ENCODE peak calls at places on chromosomes 1 and 21, in six cellular contexts. D is hepatocyte, O is OCI-LY7, X is transverse colon, T is lower lobe of right lung, Q is upper lobe of right lung. I is an unnamed sample. For H3K4me1, the result is how much of the 10 kb centered on the place peaks cover.

GRCh38 chr1:245205396-245205795 is 50.6 kb downstream of the KIF26B start:
- DNase-seq in T (no peak), Q (no peak), X (no peak), D (no peak), O (no peak), I (no peak)

GRCh38 chr1:95168638-95169411 is 51.7 kb downstream of the TLCD4 start:
- DNase-seq in T (no peak), D (peak), Q (no peak), X (no peak), O (no peak), I (no peak)

GRCh38 chr1:113783254-113784103 is 24.2 kb upstream of the PHTF1 start:
- DNase-seq in O (peak), T (no peak), Q (no peak), D (no peak), X (peak), I (no peak)

GRCh38 chr1:184665329-184665728 is 89.3 kb downstream of the EDEM3 start:
- DNase-seq in O (no peak), D (no peak), T (no peak), X (no peak), Q (no peak), I (no peak)

GRCh38 chr1:67077593-67077992 is 23.6 kb upstream of the SLC35D1 start:
- DNase-seq in Q (no peak), T (no peak), O (no peak), D (no peak), X (no peak), I (no peak)

GRCh38 chr1:94986783-94987182 is 59.9 kb upstream of the CNN3 start:
- DNase-seq in D (no peak), X (no peak), T (no peak), Q (no peak), O (no peak), I (no peak)

GRCh38 chr1:115185351-115185750 is 96.0 kb upstream of the TSPAN2 start:
- DNase-seq in X (no peak), O (no peak), T (no peak), Q (no peak), D (no peak), I (no peak)

GRCh38 chr1:100292711-100293110 is 26.7 kb downstream of the RTCA start:
- DNase-seq in O (no peak), Q (no peak), T (no peak), D (no peak), X (no peak), I (no peak)

GRCh38 chr1:190226006-190226405 is 251.7 kb downstream of the BRINP3 start:
- DNase-seq in T (no peak), O (no peak), D (no peak), X (no peak), Q (no peak), I (no peak)

GRCh38 chr1:112431038-112431437 is 35.0 kb downstream of the CTTNBP2NL start:
- DNase-seq in O (no peak), D (no peak), X (no peak), T (no peak), Q (no peak), I (no peak)

GRCh38 chr21:36330904-36331303 is 10.9 kb downstream of the MORC3 start:
- DNase-seq in Q (no peak), T (no peak), D (peak), O (peak), X (peak), I (no peak)

GRCh38 chr21:39121600-39122355 is 61.5 kb downstream of the PSMG1 start:
- DNase-seq in Q (no peak), X (no peak), D (no peak), T (no peak), O (no peak), I (no peak)

GRCh38 chr1:84772428-84772943 is 82.2 kb upstream of the SSX2IP start:
- DNase-seq in T (peak), Q (no peak), O (peak), X (peak), D (peak), I (peak)

GRCh38 chr1:154959448-154959825 is 2.1 kb downstream of the PYGO2 start:
- DNase-seq in O (no peak), X (no peak), D (no peak), T (no peak), Q (no peak), I (no peak)

GRCh38 chr1:27005166-27005530 is 7.5 kb downstream of the TENT5B start:
- DNase-seq in O (no peak), T (no peak), D (no peak), Q (no peak), X (no peak), I (no peak)

GRCh38 chr1:2483970-2484369 is 7.9 kb downstream of the PLCH2 start:
- DNase-seq in T (no peak), Q (no peak), D (no peak), O (no peak), X (no peak), I (no peak)

GRCh38 chr1:20255666-20256065 is 35.0 kb upstream of the VWA5B1 start:
- DNase-seq in Q (no peak), D (peak), O (no peak), X (peak), T (no peak), I (no peak)

GRCh38 chr1:85580046-85580411 is 532 bp upstream of the CCN1 start:
- DNase-seq in D (peak), X (no peak), T (no peak), Q (no peak), O (no peak), I (no peak)

GRCh38 chr1:92587445-92587844 is 100.7 kb upstream of the GFI1 start:
- DNase-seq in X (no peak), O (no peak), D (no peak), Q (no peak), T (no peak), I (no peak)

GRCh38 chr1:174262747-174263241 is 103.5 kb downstream of the RABGAP1L start:
- DNase-seq in Q (no peak), X (no peak), D (peak), T (no peak), O (peak), I (no peak)

GRCh38 chr21:41426656-41427311 is 745 bp downstream of the MX1 start:
- DNase-seq in X (no peak), O (no peak), Q (no peak), T (no peak), D (no peak), I (no peak)

GRCh38 chr1:182624582-182624981 is 20.4 kb upstream of the RGS16 start:
- DNase-seq in T (no peak), X (no peak), Q (no peak), O (no peak), D (no peak), I (no peak)

GRCh38 chr1:165078391-165078790 is 278.1 kb downstream of the LMX1A start:
- DNase-seq in T (no peak), Q (no peak), X (no peak), D (no peak), O (no peak), I (no peak)

GRCh38 chr1:151898519-151898991 is 10.8 kb downstream of the THEM4 start:
- DNase-seq in X (peak), T (no peak), Q (no peak), D (no peak), O (no peak), I (no peak)

GRCh38 chr1:81670286-81670685 is 130.4 kb upstream of the ADGRL2 start:
- DNase-seq in X (peak), D (peak), O (no peak), T (peak), Q (no peak), I (peak)

GRCh38 chr1:39391741-39392679 is 99.4 kb upstream of the BMP8A start:
- DNase-seq in O (no peak), Q (no peak), X (no peak), D (peak), T (no peak), I (peak)

GRCh38 chr1:182484531-182485257 is 34.7 kb downstream of the RGSL1 start:
- DNase-seq in D (peak), T (no peak), X (no peak), Q (peak), O (peak), I (no peak)

GRCh38 chr1:15788624-15789301 is 18.7 kb downstream of the UQCRHL start:
- DNase-seq in T (no peak), D (no peak), O (no peak), X (no peak), Q (no peak), I (no peak)

GRCh38 chr1:17922833-17923232 is 167.7 kb downstream of the ACTL8 start:
- DNase-seq in Q (no peak), D (peak), O (peak), X (peak), T (no peak), I (no peak)

GRCh38 chr21:39115659-39116235 is 67.5 kb downstream of the PSMG1 start:
- DNase-seq in T (no peak), D (no peak), Q (no peak), O (no peak), X (no peak), I (no peak)

GRCh38 chr1:35633526-35633925 is 7.8 kb downstream of the PSMB2 start:
- DNase-seq in Q (no peak), T (no peak), D (no peak), X (no peak), O (no peak), I (no peak)

GRCh38 chr21:37496972-37497371 is 130.4 kb downstream of the DYRK1A start:
- DNase-seq in X (no peak), O (no peak), T (no peak), D (no peak), Q (no peak), I (no peak)

GRCh38 chr21:34545079-34545884 is 33.3 kb upstream of the KCNE1 start:
- DNase-seq in O (peak), T (peak), Q (peak), X (peak), D (peak), I (no peak)

GRCh38 chr1:81801032-81801833 is 499 bp downstream of the ADGRL2 start:
- DNase-seq in T (peak), X (peak), Q (peak), O (no peak), D (peak), I (peak)

GRCh38 chr1:222634180-222635013 is 16.5 kb downstream of the MIA3 start:
- DNase-seq in O (peak), Q (no peak), T (no peak), X (peak), D (peak), I (no peak)

GRCh38 chr1:48864913-48865312 is 88.2 kb upstream of the BEND5 start:
- DNase-seq in X (no peak), O (no peak), Q (no peak), D (no peak), T (no peak), I (no peak)

GRCh38 chr1:114011796-114012195 is 32.5 kb downstream of the OLFML3 start:
- DNase-seq in X (no peak), T (no peak), O (no peak), Q (no peak), D (no peak), I (no peak)

GRCh38 chr1:35386954-35387353 is 118.4 kb downstream of the ZMYM4 start:
- DNase-seq in X (no peak), O (no peak), D (no peak), T (no peak), Q (no peak), I (peak)

GRCh38 chr1:61320575-61320974 is 238.2 kb downstream of the NFIA start:
- DNase-seq in X (no peak), D (no peak), O (no peak), T (no peak), Q (no peak), I (no peak)

GRCh38 chr1:167441222-167441621 is 77.1 kb downstream of the CD247 start:
- DNase-seq in O (no peak), D (no peak), Q (no peak), T (no peak), X (no peak), I (no peak)

GRCh38 chr1:167440776-167441175 is 77.6 kb downstream of the CD247 start:
- DNase-seq in T (no peak), D (no peak), Q (no peak), O (no peak), X (no peak), I (no peak)

GRCh38 chr1:167442854-167443565 is 75.3 kb downstream of the CD247 start:
- DNase-seq in T (no peak), Q (no peak), O (no peak), X (no peak), D (no peak), I (no peak)

GRCh38 chr1:167443757-167444156 is 74.6 kb downstream of the CD247 start:
- DNase-seq in D (no peak), O (no peak), T (no peak), Q (no peak), X (no peak), I (no peak)

DNA sequence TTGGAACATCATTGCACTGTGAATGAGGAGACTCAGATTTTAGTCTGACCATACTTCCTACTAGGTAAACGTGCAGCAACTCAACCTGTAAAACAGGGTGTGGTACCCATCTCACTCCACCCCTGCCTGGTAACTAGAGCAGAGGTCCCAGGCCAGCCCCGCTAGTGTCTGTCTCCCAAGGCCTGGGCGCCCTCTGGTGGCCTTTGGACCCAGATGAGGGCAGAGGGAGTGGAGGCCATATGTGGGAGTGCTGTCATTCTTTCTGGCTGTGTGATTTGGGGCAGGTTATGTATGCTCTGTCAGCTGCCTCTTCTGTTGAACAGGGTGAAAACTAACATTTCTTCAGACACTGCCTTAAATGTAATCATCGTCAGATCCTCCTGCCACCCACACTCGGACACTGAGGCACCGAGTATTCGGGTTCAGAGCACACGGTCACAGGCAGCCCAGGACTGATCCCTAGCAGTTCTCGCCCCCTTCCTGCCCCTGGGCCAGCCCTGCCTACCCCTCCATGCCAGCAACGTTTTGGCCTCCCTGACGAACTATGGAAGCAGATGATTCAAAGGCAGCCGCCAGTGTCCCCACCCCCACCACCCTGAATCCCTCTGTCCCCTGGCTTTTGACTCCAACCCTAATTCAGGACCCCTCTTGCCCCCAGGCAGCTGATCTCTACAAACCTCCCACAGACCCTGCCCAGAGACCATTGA is 76.0 kb downstream of the CD247 start:
- DNase-seq in D (peak), O (peak), Q (peak), T (peak), X (peak), I (peak)
- TF ChIP-seq CTCF in D (peak), O (peak), Q (peak), T (peak), X (peak), I (peak)

GRCh38 chr1:204454476-204454875 is 40.1 kb downstream of the PIK3C2B start:
- DNase-seq in Q (no peak), X (no peak), T (no peak), O (no peak), D (no peak), I (no peak)
- H3K4me1 ChIP-seq in Q (under half), X (under half), T (under half), O (under half), D (under half), I (under half)

GRCh38 chr1:41671116-41671755 is 186.8 kb upstream of the EDN2 start:
- DNase-seq in X (no peak), Q (peak), D (no peak), O (no peak), T (no peak), I (no peak)

GRCh38 chr1:41668967-41669366 is 184.5 kb upstream of the EDN2 start:
- DNase-seq in D (no peak), T (no peak), O (no peak), Q (no peak), X (no peak), I (no peak)

GRCh38 chr1:41672641-41673313 is 188.3 kb upstream of the EDN2 start:
- DNase-seq in O (no peak), T (no peak), D (no peak), Q (peak), X (no peak), I (no peak)

GRCh38 chr1:41672173-41672572 is 187.7 kb upstream of the EDN2 start:
- DNase-seq in D (peak), X (no peak), T (no peak), Q (peak), O (no peak), I (no peak)

GRCh38 chr1:41670558-41670957 is 186.1 kb upstream of the EDN2 start:
- DNase-seq in Q (no peak), O (no peak), T (no peak), X (no peak), D (no peak), I (no peak)
- H3K27ac ChIP-seq in Q (no peak), O (no peak), T (no peak), X (no peak), D (peak), I (no peak)

GRCh38 chr1:204369006-204369726 is 9.4 kb upstream of the PLEKHA6 start:
- DNase-seq in X (no peak), O (no peak), D (no peak), T (no peak), Q (no peak), I (no peak)

GRCh38 chr1:204363335-204364114 is 3.8 kb upstream of the PLEKHA6 start:
- DNase-seq in O (peak), D (peak), X (peak), Q (peak), T (peak), I (peak)

GRCh38 chr1:204367193-204367858 is 7.6 kb upstream of the PLEKHA6 start:
- DNase-seq in Q (no peak), O (no peak), T (no peak), X (no peak), D (no peak), I (no peak)

GRCh38 chr1:204367956-204368355 is 8.2 kb upstream of the PLEKHA6 start:
- DNase-seq in D (no peak), T (no peak), O (no peak), X (no peak), Q (no peak), I (no peak)

GRCh38 chr1:204366759-204367158 is 7.0 kb upstream of the PLEKHA6 start:
- DNase-seq in Q (no peak), X (no peak), T (no peak), O (peak), D (no peak), I (no peak)
- TF ChIP-seq CTCF in Q (peak), X (no peak), T (no peak), O (peak), D (peak), I (no peak)

DNA sequence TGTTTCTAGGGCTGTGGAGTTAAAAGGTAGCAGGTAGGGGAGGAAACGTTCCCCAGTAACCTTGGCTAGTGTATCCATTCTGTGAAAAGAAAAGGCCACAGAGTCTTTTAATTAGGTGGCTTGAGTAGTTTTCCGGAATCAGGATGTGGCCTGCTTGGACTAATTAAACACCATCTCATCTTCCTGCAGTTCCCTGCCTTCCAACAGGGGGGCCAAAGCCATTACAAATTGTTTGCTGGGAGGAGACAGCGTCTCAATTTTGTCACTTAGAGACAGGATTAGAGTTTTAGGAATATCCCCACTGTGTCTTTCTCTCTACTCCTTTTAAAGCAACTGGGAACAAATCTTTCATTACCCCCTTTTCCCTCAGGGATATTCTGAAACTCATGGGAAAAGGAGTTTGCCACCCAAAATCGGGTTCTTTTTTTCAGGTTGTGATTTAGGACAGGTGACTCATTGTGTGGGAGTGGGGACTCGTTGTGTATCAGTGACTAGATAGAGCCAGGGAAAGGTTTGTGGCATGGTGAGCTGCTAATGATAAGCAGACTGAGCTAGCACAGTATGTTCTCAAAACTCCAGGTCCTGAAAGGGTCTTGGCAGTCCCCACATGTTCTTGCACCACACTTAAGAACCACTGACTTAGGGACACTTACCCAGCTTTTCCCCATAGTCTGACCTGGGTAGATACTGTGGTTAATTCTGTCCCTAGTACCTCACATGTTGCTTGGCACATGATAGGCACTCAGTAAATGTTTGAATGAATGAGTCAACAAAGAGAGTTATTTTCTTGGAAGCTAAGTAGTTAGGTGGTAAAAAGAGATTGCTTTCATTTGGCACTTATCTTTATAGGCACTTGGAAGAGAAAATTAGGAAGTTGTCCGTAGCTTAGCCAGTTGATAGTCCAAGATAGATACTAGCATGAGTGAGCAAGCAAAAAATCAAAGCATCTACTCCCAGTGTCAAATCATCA is 22.5 kb downstream of the INTS3 start:
- DNase-seq in T (no peak), X (no peak), O (no peak), D (no peak), Q (no peak), I (no peak)
- H3K4me1 ChIP-seq in T (under half), X (under half), O (under half), D (under half), Q (under half), I (under half)

GRCh38 chr1:206472886-206473285 is 2.6 kb downstream of the IKBKE start:
- DNase-seq in T (no peak), Q (peak), X (no peak), O (no peak), D (no peak), I (no peak)
- H3K27ac ChIP-seq in T (peak), Q (no peak), X (no peak), O (no peak), D (no peak), I (no peak)

I was measured in pancreas.